ENCODE peak calls at places on chromosomes 12 and 14, in eight cellular contexts. One of them, this sample, is unnamed.

GRCh38 chr14:78697341-78697740 is 527.2 kb downstream of the NRXN3 start:
- DNase-seq in psoas muscle: no peak
- DNase-seq in mesothelial cell of epicardium: no peak
- DNase-seq in fibroblast of mammary gland: peak
- DNase-seq in AG04450: no peak
- DNase-seq in heart left ventricle: no peak
- DNase-seq in choroid plexus epithelial cell: peak
- DNase-seq in IMR-90: peak
- DNase-seq in this sample: no peak

GRCh38 chr12:27284751-27285150 is 40.7 kb downstream of the STK38L start:
- DNase-seq in heart left ventricle: no peak
- DNase-seq in fibroblast of mammary gland: peak
- DNase-seq in IMR-90: peak
- DNase-seq in mesothelial cell of epicardium: no peak
- DNase-seq in AG04450: no peak
- DNase-seq in psoas muscle: no peak
- DNase-seq in choroid plexus epithelial cell: peak
- DNase-seq in this sample: no peak

GRCh38 chr14:26137161-26137560 is 460.7 kb downstream of the NOVA1 start:
- DNase-seq in psoas muscle: no peak
- DNase-seq in AG04450: no peak
- DNase-seq in choroid plexus epithelial cell: no peak
- DNase-seq in IMR-90: no peak
- DNase-seq in fibroblast of mammary gland: no peak
- DNase-seq in mesothelial cell of epicardium: no peak
- DNase-seq in heart left ventricle: no peak
- DNase-seq in this sample: no peak

GRCh38 chr14:36952702-36953101 is 219.7 kb downstream of the SLC25A21 start:
- DNase-seq in IMR-90: peak
- DNase-seq in mesothelial cell of epicardium: no peak
- DNase-seq in heart left ventricle: no peak
- DNase-seq in fibroblast of mammary gland: peak
- DNase-seq in choroid plexus epithelial cell: peak
- DNase-seq in AG04450: no peak
- DNase-seq in psoas muscle: no peak
- DNase-seq in this sample: no peak

GRCh38 chr12:101927042-101927441 is 49.7 kb downstream of the DRAM1 start:
- DNase-seq in heart left ventricle: no peak
- DNase-seq in fibroblast of mammary gland: peak
- DNase-seq in mesothelial cell of epicardium: no peak
- DNase-seq in IMR-90: peak
- DNase-seq in AG04450: peak
- DNase-seq in psoas muscle: no peak
- DNase-seq in choroid plexus epithelial cell: peak
- DNase-seq in this sample: no peak

GRCh38 chr12:59651230-59651920 is 55.5 kb downstream of the SLC16A7 start:
- DNase-seq in fibroblast of mammary gland: peak
- DNase-seq in IMR-90: peak
- DNase-seq in AG04450: no peak
- DNase-seq in mesothelial cell of epicardium: no peak
- DNase-seq in choroid plexus epithelial cell: peak
- DNase-seq in psoas muscle: no peak
- DNase-seq in heart left ventricle: no peak
- DNase-seq in this sample: no peak

GRCh38 chr12:33663000-33663654 is 223.5 kb upstream of the SYT10 start:
- DNase-seq in fibroblast of mammary gland: no peak
- DNase-seq in mesothelial cell of epicardium: no peak
- DNase-seq in psoas muscle: no peak
- DNase-seq in IMR-90: no peak
- DNase-seq in choroid plexus epithelial cell: no peak
- DNase-seq in AG04450: no peak
- DNase-seq in heart left ventricle: no peak
- DNase-seq in this sample: no peak

GRCh38 chr12:30345735-30346445 is 349.8 kb downstream of the IPO8 start:
- DNase-seq in choroid plexus epithelial cell: peak
- DNase-seq in mesothelial cell of epicardium: no peak
- DNase-seq in psoas muscle: no peak
- DNase-seq in fibroblast of mammary gland: no peak
- DNase-seq in AG04450: no peak
- DNase-seq in heart left ventricle: no peak
- DNase-seq in IMR-90: no peak
- DNase-seq in this sample: no peak

GRCh38 chr14:93903342-93904184 is 23.6 kb upstream of the FAM181A start:
- DNase-seq in IMR-90: no peak
- DNase-seq in fibroblast of mammary gland: no peak
- DNase-seq in mesothelial cell of epicardium: no peak
- DNase-seq in AG04450: no peak
- DNase-seq in choroid plexus epithelial cell: peak
- DNase-seq in psoas muscle: no peak
- DNase-seq in heart left ventricle: no peak
- DNase-seq in this sample: peak

GRCh38 chr12:124780752-124781685 is 82.6 kb downstream of the SCARB1 start:
- DNase-seq in IMR-90: no peak
- DNase-seq in AG04450: no peak
- DNase-seq in psoas muscle: no peak
- DNase-seq in fibroblast of mammary gland: no peak
- DNase-seq in choroid plexus epithelial cell: no peak
- DNase-seq in heart left ventricle: peak
- DNase-seq in mesothelial cell of epicardium: no peak
- DNase-seq in this sample: no peak

GRCh38 chr14:75247286-75247922 is 31.2 kb upstream of the FOS start:
- DNase-seq in psoas muscle: no peak
- DNase-seq in mesothelial cell of epicardium: no peak
- DNase-seq in IMR-90: no peak
- DNase-seq in choroid plexus epithelial cell: no peak
- DNase-seq in AG04450: no peak
- DNase-seq in heart left ventricle: no peak
- DNase-seq in fibroblast of mammary gland: no peak
- DNase-seq in this sample: no peak

GRCh38 chr12:27555928-27556778 is 32.1 kb downstream of the PPFIBP1 start:
- DNase-seq in fibroblast of mammary gland: peak
- DNase-seq in psoas muscle: no peak
- DNase-seq in AG04450: no peak
- DNase-seq in heart left ventricle: no peak
- DNase-seq in IMR-90: no peak
- DNase-seq in mesothelial cell of epicardium: no peak
- DNase-seq in choroid plexus epithelial cell: peak
- DNase-seq in this sample: no peak

GRCh38 chr14:40870252-40870651 is 736.4 kb upstream of the LRFN5 start:
- DNase-seq in heart left ventricle: no peak
- DNase-seq in mesothelial cell of epicardium: no peak
- DNase-seq in IMR-90: no peak
- DNase-seq in psoas muscle: no peak
- DNase-seq in AG04450: no peak
- DNase-seq in choroid plexus epithelial cell: no peak
- DNase-seq in fibroblast of mammary gland: no peak
- DNase-seq in this sample: no peak

GRCh38 chr12:54229624-54230212 is 40.9 kb upstream of the SMUG1 start:
- DNase-seq in fibroblast of mammary gland: peak
- DNase-seq in mesothelial cell of epicardium: no peak
- DNase-seq in AG04450: peak
- DNase-seq in psoas muscle: peak
- DNase-seq in IMR-90: peak
- DNase-seq in choroid plexus epithelial cell: peak
- DNase-seq in heart left ventricle: peak
- DNase-seq in this sample: no peak

GRCh38 chr12:113096675-113097461 is 38.7 kb downstream of the RASAL1 start:
- DNase-seq in IMR-90: no peak
- DNase-seq in choroid plexus epithelial cell: no peak
- DNase-seq in psoas muscle: no peak
- DNase-seq in AG04450: no peak
- DNase-seq in mesothelial cell of epicardium: no peak
- DNase-seq in fibroblast of mammary gland: no peak
- DNase-seq in heart left ventricle: no peak
- DNase-seq in this sample: no peak

GRCh38 chr12:56683-57346 is 9.8 kb upstream of the IQSEC3 start:
- DNase-seq in heart left ventricle: no peak
- DNase-seq in fibroblast of mammary gland: no peak
- DNase-seq in choroid plexus epithelial cell: no peak
- DNase-seq in AG04450: no peak
- DNase-seq in psoas muscle: no peak
- DNase-seq in mesothelial cell of epicardium: no peak
- DNase-seq in IMR-90: no peak
- DNase-seq in this sample: no peak

GRCh38 chr14:66652736-66653135 is 144.8 kb downstream of the GPHN start:
- DNase-seq in heart left ventricle: no peak
- DNase-seq in psoas muscle: no peak
- DNase-seq in fibroblast of mammary gland: no peak
- DNase-seq in IMR-90: no peak
- DNase-seq in choroid plexus epithelial cell: peak
- DNase-seq in AG04450: no peak
- DNase-seq in mesothelial cell of epicardium: no peak
- DNase-seq in this sample: no peak

GRCh38 chr12:116164976-116165425 is 112.5 kb downstream of the MED13L start:
- DNase-seq in AG04450: peak
- DNase-seq in mesothelial cell of epicardium: no peak
- DNase-seq in IMR-90: peak
- DNase-seq in choroid plexus epithelial cell: peak
- DNase-seq in heart left ventricle: no peak
- DNase-seq in psoas muscle: no peak
- DNase-seq in fibroblast of mammary gland: peak
- DNase-seq in this sample: no peak

GRCh38 chr12:113987261-113988063 is 21.3 kb upstream of the RBM19 start:
- DNase-seq in mesothelial cell of epicardium: no peak
- DNase-seq in choroid plexus epithelial cell: no peak
- DNase-seq in heart left ventricle: no peak
- DNase-seq in IMR-90: no peak
- DNase-seq in fibroblast of mammary gland: no peak
- DNase-seq in AG04450: no peak
- DNase-seq in psoas muscle: no peak
- DNase-seq in this sample: no peak

GRCh38 chr12:53236443-53237111 is 4.6 kb upstream of the RARG start:
- DNase-seq in choroid plexus epithelial cell: no peak
- DNase-seq in fibroblast of mammary gland: no peak
- DNase-seq in mesothelial cell of epicardium: no peak
- DNase-seq in IMR-90: no peak
- DNase-seq in psoas muscle: peak
- DNase-seq in heart left ventricle: no peak
- DNase-seq in AG04450: no peak
- DNase-seq in this sample: no peak

GRCh38 chr12:1463073-1463905 is 131.1 kb downstream of the FBXL14 start:
- DNase-seq in IMR-90: no peak
- DNase-seq in choroid plexus epithelial cell: no peak
- DNase-seq in AG04450: no peak
- DNase-seq in psoas muscle: no peak
- DNase-seq in fibroblast of mammary gland: no peak
- DNase-seq in mesothelial cell of epicardium: no peak
- DNase-seq in heart left ventricle: no peak
- DNase-seq in this sample: no peak

GRCh38 chr14:99635116-99635515 is 9.8 kb upstream of the HHIPL1 start:
- DNase-seq in fibroblast of mammary gland: no peak
- DNase-seq in choroid plexus epithelial cell: no peak
- DNase-seq in IMR-90: no peak
- DNase-seq in psoas muscle: no peak
- DNase-seq in mesothelial cell of epicardium: no peak
- DNase-seq in heart left ventricle: no peak
- DNase-seq in AG04450: no peak
- DNase-seq in this sample: no peak

GRCh38 chr12:111428081-111428727 is 22.5 kb downstream of the SH2B3 start:
- DNase-seq in fibroblast of mammary gland: no peak
- DNase-seq in heart left ventricle: no peak
- DNase-seq in IMR-90: no peak
- DNase-seq in AG04450: no peak
- DNase-seq in choroid plexus epithelial cell: no peak
- DNase-seq in mesothelial cell of epicardium: no peak
- DNase-seq in psoas muscle: no peak
- DNase-seq in this sample: no peak

GRCh38 chr14:55899531-55899930 is 218.7 kb upstream of the PELI2 start:
- DNase-seq in AG04450: peak
- DNase-seq in choroid plexus epithelial cell: peak
- DNase-seq in psoas muscle: no peak
- DNase-seq in mesothelial cell of epicardium: no peak
- DNase-seq in heart left ventricle: no peak
- DNase-seq in IMR-90: peak
- DNase-seq in fibroblast of mammary gland: peak
- DNase-seq in this sample: no peak

GRCh38 chr12:113203852-113204760 is 17.2 kb upstream of the TPCN1 start:
- DNase-seq in heart left ventricle: no peak
- DNase-seq in mesothelial cell of epicardium: no peak
- DNase-seq in IMR-90: no peak
- DNase-seq in AG04450: no peak
- DNase-seq in fibroblast of mammary gland: no peak
- DNase-seq in psoas muscle: no peak
- DNase-seq in choroid plexus epithelial cell: peak
- DNase-seq in this sample: no peak

GRCh38 chr14:44657688-44658388 is 150.8 kb upstream of the FSCB start:
- DNase-seq in psoas muscle: no peak
- DNase-seq in mesothelial cell of epicardium: no peak
- DNase-seq in heart left ventricle: no peak
- DNase-seq in IMR-90: peak
- DNase-seq in AG04450: no peak
- DNase-seq in fibroblast of mammary gland: no peak
- DNase-seq in choroid plexus epithelial cell: peak
- DNase-seq in this sample: peak
- TF ChIP-seq CTCF in psoas muscle: no peak
- TF ChIP-seq CTCF in mesothelial cell of epicardium: peak
- TF ChIP-seq CTCF in heart left ventricle: no peak
- TF ChIP-seq CTCF in IMR-90: no peak
- TF ChIP-seq CTCF in AG04450: peak
- TF ChIP-seq CTCF in fibroblast of mammary gland: no peak
- TF ChIP-seq CTCF in choroid plexus epithelial cell: no peak
- TF ChIP-seq CTCF in this sample: peak

GRCh38 chr12:67457799-67458680 is 188.9 kb downstream of the CAND1 start:
- DNase-seq in fibroblast of mammary gland: peak
- DNase-seq in IMR-90: no peak
- DNase-seq in mesothelial cell of epicardium: no peak
- DNase-seq in psoas muscle: no peak
- DNase-seq in AG04450: no peak
- DNase-seq in choroid plexus epithelial cell: peak
- DNase-seq in heart left ventricle: no peak
- DNase-seq in this sample: no peak
- TF ChIP-seq CTCF in fibroblast of mammary gland: peak
- TF ChIP-seq CTCF in IMR-90: no peak
- TF ChIP-seq CTCF in mesothelial cell of epicardium: no peak
- TF ChIP-seq CTCF in psoas muscle: peak
- TF ChIP-seq CTCF in AG04450: peak
- TF ChIP-seq CTCF in choroid plexus epithelial cell: peak
- TF ChIP-seq CTCF in heart left ventricle: peak
- TF ChIP-seq CTCF in this sample: peak

DNA sequence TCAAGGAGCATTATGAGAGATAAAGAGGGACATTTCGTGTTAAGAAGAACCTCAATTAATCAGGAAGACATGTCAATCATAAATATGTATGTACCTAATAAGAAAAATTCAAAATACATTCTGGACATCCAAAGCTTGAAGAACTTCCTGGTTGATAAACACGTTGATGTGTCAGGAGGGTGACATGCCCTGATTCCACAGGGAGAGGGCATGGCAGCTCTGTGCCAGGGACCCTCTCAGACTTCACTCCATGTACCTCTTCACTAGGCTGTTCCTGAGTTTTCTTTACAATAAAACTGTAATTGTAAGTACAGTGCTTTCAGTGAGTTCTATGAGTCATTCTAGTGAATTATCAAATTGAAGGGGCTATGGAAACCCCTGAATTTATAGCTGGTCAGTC is 163.5 kb downstream of the CFAP54 start:
- DNase-seq in psoas muscle: no peak
- DNase-seq in AG04450: no peak
- DNase-seq in heart left ventricle: no peak
- DNase-seq in choroid plexus epithelial cell: no peak
- DNase-seq in IMR-90: no peak
- DNase-seq in fibroblast of mammary gland: no peak
- DNase-seq in mesothelial cell of epicardium: no peak
- DNase-seq in this sample: no peak
- TF ChIP-seq CTCF in psoas muscle: no peak
- TF ChIP-seq CTCF in AG04450: no peak
- TF ChIP-seq CTCF in heart left ventricle: no peak
- TF ChIP-seq CTCF in choroid plexus epithelial cell: no peak
- TF ChIP-seq CTCF in IMR-90: no peak
- TF ChIP-seq CTCF in fibroblast of mammary gland: no peak
- TF ChIP-seq CTCF in mesothelial cell of epicardium: no peak
- TF ChIP-seq CTCF in this sample: no peak

GRCh38 chr12:132507656-132508055 is 17.7 kb downstream of the FBRSL1 start:
- DNase-seq in IMR-90: no peak
- DNase-seq in fibroblast of mammary gland: no peak
- DNase-seq in choroid plexus epithelial cell: no peak
- DNase-seq in heart left ventricle: no peak
- DNase-seq in mesothelial cell of epicardium: no peak
- DNase-seq in psoas muscle: no peak
- DNase-seq in AG04450: no peak
- DNase-seq in this sample: no peak
- TF ChIP-seq CTCF in IMR-90: no peak
- TF ChIP-seq CTCF in fibroblast of mammary gland: no peak
- TF ChIP-seq CTCF in choroid plexus epithelial cell: peak
- TF ChIP-seq CTCF in heart left ventricle: no peak
- TF ChIP-seq CTCF in mesothelial cell of epicardium: no peak
- TF ChIP-seq CTCF in psoas muscle: no peak
- TF ChIP-seq CTCF in AG04450: no peak
- TF ChIP-seq CTCF in this sample: no peak